ENCODE peak calls at places on chromosome 7, in six cellular contexts. Y, K, H, V, B and A are unnamed samples.
A peak's percentile ranks its signal among the peaks of the same experiment; 100 is the strongest.

GRCh38 chr7:21946228-21946709 is 570 bp upstream of the CDCA7L start:
- DNase-seq in Y (no peak), K (no peak), H (peak; percentile 60), V (no peak), B (no peak), A (no peak)

GRCh38 chr7:30433082-30433481 is 45.5 kb downstream of the NOD1 start:
- DNase-seq in Y (no peak), K (peak; percentile 89), V (peak; percentile 73), B (no peak), H (peak; percentile 58), A (no peak)

GRCh38 chr7:12685550-12685949 is 1.9 kb upstream of the ARL4A start:
- DNase-seq in Y (no peak), K (peak; percentile 69), H (peak; percentile 88), V (no peak), B (peak; percentile 25), A (no peak)

GRCh38 chr7:102451371-102452054 is 13.2 kb downstream of the ALKBH4 start:
- DNase-seq in K (no peak), B (no peak), H (peak; percentile 61), V (no peak), Y (peak; percentile 19), A (no peak)

GRCh38 chr7:6330657-6331056 is 58.2 kb upstream of the CYTH3 start:
- DNase-seq in K (no peak), Y (no peak), H (no peak), V (no peak), B (no peak), A (no peak)

GRCh38 chr7:41705109-41705871 is 2.4 kb upstream of the INHBA start:
- DNase-seq in B (peak; percentile 84), Y (peak; percentile 87), K (peak; percentile 96), H (peak; percentile 96), V (peak; percentile 94), A (peak; percentile 78)

GRCh38 chr7:92797284-92797683 is 39.1 kb downstream of the CDK6 start:
- DNase-seq in H (no peak), B (no peak), V (no peak), Y (no peak), K (peak; percentile 49), A (no peak)

GRCh38 chr7:40498933-40499332 is 364.1 kb downstream of the SUGCT start:
- DNase-seq in B (no peak), K (no peak), V (no peak), H (no peak), Y (no peak), A (no peak)

GRCh38 chr7:98956937-98957336 is 78.6 kb downstream of the TRRAP start:
- DNase-seq in K (no peak), H (no peak), V (no peak), B (no peak), Y (no peak), A (no peak)

GRCh38 chr7:18345641-18346234 is 149.8 kb upstream of the HDAC9 start:
- DNase-seq in K (peak; percentile 72), V (no peak), B (no peak), H (peak; percentile 88), Y (no peak), A (no peak)

GRCh38 chr7:135121868-135122267 is 26.0 kb upstream of the TMEM140 start:
- DNase-seq in V (no peak), K (peak; percentile 41), Y (no peak), B (no peak), H (no peak), A (no peak)

GRCh38 chr7:121341933-121342332 is 13.1 kb downstream of the WNT16 start:
- DNase-seq in V (no peak), B (no peak), H (no peak), Y (no peak), K (peak; percentile 79), A (no peak)

GRCh38 chr7:56079450-56080185 is 13.1 kb downstream of the PHKG1 start:
- DNase-seq in Y (no peak), H (peak; percentile 59), V (peak; percentile 65), K (peak; percentile 88), B (peak; percentile 53), A (no peak)

GRCh38 chr7:103148131-103148993 is 537 bp downstream of the NAPEPLD start:
- DNase-seq in B (no peak), Y (no peak), K (peak; percentile 13), V (no peak), H (no peak), A (no peak)

DNA sequence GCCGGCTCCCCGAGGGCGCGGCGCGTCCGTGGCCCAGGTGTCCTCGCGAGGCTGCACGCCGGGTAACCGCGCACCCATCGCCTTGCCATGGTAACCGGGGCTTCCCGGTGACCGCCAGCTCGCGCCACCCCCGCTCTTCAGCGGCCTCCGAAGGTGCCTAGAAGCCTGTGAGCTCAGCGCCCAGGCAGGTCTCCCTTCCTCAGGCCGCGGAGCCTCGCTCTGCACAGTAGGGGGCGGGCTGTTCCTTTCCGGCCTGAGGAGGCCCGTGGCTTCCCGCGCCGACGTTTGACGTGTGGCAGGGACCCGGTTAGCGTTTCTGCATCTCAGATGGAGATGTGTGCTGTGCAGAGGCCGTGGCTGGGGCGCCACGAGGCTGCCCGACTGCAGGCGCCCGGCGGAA is 117.1 kb downstream of the DYNC2I1 start:
- DNase-seq in H (peak; percentile 81), V (no peak), Y (peak; percentile 54), B (no peak), K (peak; percentile 39), A (no peak)
- TF ChIP-seq CTCF in H (peak; percentile 35), V (peak; percentile 40), Y (no peak), B (no peak), K (peak; percentile 50), A (no peak)

GRCh38 chr7:43729214-43729923 is at the start of gene COA1:
- DNase-seq in K (peak; percentile 95), B (peak; percentile 86), V (peak; percentile 92), H (peak; percentile 93), Y (peak; percentile 77), A (peak; percentile 94)
- TF ChIP-seq CTCF in K (peak; percentile 43), B (no peak), V (no peak), H (no peak), Y (peak; percentile 22), A (peak; percentile 16)

DNA sequence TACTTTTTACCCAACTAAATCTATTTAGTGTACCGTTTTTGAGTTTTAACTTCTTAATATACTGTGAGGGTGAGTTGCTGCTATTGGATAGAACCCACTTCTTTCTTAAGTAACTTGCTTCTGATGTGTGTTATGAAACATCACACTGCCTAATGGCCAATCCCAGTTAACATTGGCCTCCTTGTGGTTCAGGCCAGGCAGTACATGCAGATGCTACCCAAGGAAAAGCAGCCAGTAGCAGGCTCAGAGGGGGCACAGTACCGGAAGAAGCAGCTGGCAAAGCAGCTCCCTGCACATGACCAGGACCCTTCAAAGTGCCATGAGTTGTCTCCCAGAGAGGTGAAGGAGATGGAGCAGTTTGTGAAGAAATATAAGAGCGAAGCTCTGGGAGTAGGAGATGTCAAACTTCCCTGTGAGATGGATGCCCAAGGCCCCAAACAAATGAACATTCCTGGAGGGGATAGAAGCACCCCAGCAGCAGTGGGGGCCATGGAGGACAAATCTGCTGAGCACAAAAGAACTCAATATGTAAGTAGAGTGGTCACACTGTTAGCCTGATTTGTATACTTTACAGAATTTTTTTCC is 39.7 kb downstream of the TES start:
- DNase-seq in Y (no peak), B (no peak), V (no peak), K (peak; percentile 85), H (peak; percentile 55), A (no peak)
- TF ChIP-seq CTCF in Y (peak; percentile 38), B (peak; percentile 24), V (no peak), K (peak; percentile 79), H (peak; percentile 62), A (peak; percentile 22)

DNA sequence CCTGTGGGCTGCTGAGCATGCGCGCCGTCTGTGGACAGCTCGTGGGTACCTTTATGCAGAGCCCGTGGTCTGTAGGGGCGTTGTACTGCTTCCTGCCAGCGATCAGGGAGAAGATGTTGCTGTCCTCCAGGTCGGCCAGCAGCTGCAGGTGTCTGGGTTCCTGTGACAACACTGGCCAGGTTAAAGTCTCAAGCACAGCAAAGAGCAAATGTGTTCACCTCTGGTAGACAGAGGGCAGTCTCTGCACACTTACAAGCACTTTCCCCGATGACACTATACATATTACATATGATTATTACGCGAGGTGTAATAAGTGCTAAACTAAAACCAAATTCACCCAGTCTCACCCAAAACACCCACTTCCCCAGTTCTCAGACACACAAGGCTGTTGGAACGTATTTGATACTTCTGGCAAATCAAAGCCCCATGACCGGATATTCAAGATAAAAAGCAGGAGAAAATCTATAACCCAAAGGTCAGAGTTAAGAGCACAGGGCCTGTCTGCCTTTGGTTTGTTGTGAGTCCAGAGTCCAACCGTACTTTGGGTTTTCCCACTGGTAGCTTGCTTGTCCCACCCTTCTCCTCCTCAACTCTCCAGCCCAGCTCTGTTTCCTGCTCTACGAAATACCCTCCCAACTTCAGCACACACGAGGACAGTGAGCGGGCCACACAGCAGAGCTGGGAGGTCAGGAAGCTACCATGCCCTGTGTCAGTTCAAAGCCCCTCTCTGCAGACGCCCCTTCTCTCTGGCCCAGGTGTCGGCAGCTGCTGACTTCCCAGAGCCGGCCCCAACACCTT is 49.7 kb upstream of the DDC start:
- DNase-seq in B (no peak), H (no peak), Y (no peak), K (no peak), V (no peak), A (no peak)
- TF ChIP-seq CTCF in B (peak; percentile 25), H (no peak), Y (no peak), K (peak; percentile 40), V (no peak), A (peak; percentile 46)

GRCh38 chr7:79272066-79272669 is 181.3 kb downstream of the MAGI2 start:
- DNase-seq in H (peak; percentile 62), B (no peak), V (no peak), K (peak; percentile 74), Y (no peak), A (no peak)
- TF ChIP-seq CTCF in H (peak; percentile 86), B (peak; percentile 47), V (peak; percentile 63), K (peak; percentile 63), Y (peak; percentile 60), A (peak; percentile 58)

DNA sequence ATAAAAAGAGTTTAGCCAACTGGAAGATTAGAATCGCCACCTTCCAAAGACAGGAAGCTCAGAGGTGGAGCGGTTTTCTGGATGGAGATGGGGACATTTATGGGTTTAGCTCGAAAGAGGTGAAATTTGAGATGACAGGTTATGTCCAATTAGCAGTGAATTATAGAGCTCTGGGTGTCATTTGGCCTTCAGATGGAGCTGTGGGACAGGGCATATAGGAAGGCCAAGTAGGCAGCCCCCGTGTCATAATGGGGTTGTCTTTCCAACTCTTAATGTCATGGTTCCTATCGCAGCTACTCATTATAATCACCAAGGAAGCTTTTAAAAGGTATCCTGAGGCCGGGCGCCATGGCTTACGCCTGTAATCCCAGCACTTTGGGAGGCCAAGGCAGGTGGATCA is 21.0 kb upstream of the EEPD1 start:
- DNase-seq in H (no peak), B (no peak), K (no peak), V (no peak), Y (no peak), A (no peak)
- TF ChIP-seq CTCF in H (no peak), B (no peak), K (peak; percentile 8), V (no peak), Y (no peak), A (no peak)

DNA sequence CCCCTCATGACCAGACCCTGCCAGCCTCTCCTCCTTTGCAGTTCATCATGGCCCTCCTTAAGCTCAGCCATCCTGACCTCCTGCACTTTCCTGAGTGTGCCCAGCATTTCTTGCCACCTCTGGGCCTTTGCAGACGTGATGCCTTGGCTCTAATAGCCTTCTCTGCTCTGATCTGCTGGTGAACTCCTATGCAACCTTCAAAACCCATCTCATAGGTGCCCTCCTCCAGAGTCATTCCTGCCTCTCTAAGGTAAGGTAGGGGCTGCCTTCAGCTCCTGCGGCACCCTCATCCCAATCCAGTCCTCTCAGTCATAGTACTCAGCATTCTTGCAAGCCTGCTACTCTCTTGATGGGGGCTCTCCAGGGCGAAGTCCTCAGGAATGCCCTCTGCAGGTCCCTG is 19.3 kb upstream of the ELN start:
- DNase-seq in K (no peak), B (no peak), Y (no peak), H (no peak), V (no peak), A (no peak)
- TF ChIP-seq CTCF in K (no peak), B (no peak), Y (no peak), H (no peak), V (no peak), A (no peak)

GRCh38 chr7:154928136-154929005 is 74.6 kb downstream of the PAXIP1 start:
- DNase-seq in V (no peak), K (peak; percentile 96), Y (peak; percentile 73), B (peak; percentile 37), H (peak; percentile 59), A (peak; percentile 73)
- TF ChIP-seq CTCF in V (no peak), K (no peak), Y (no peak), B (no peak), H (no peak), A (no peak)